ENCODE peak calls at places on chromosomes 12 and 14, in four cellular contexts. D is aorta, K is osteoblast, J is AG09309. C is an unnamed sample.

GRCh38 chr14:67270354-67270753 is 29.1 kb downstream of the PALS1 start:
- DNase-seq in D (no peak), K (no peak), J (no peak), C (no peak)

GRCh38 chr14:95948608-95949007 is 72.0 kb downstream of the TUNAR start:
- DNase-seq in D (no peak), J (no peak), K (no peak), C (no peak)

GRCh38 chr12:45468751-45469615 is 253.1 kb downstream of the ANO6 start:
- DNase-seq in K (no peak), J (no peak), D (no peak), C (no peak)

GRCh38 chr14:52735921-52736489 is 6.0 kb downstream of the STYX start:
- DNase-seq in K (no peak), J (no peak), D (no peak), C (no peak)

GRCh38 chr12:5561057-5561456 is 129.1 kb downstream of the NTF3 start:
- DNase-seq in K (peak), J (no peak), D (no peak), C (no peak)

GRCh38 chr14:103626150-103626850 is 2.7 kb upstream of the KLC1 start:
- DNase-seq in K (no peak), D (no peak), J (no peak), C (no peak)

GRCh38 chr14:106586098-106586704 is 1059.8 kb downstream of the TMEM121 start:
- DNase-seq in D (no peak), K (no peak), J (no peak), C (no peak)

GRCh38 chr14:68979722-68980552 is 835 bp upstream of the ACTN1 start:
- DNase-seq in D (peak), J (no peak), K (peak), C (peak)

GRCh38 chr14:29465095-29465494 is 462.6 kb downstream of the PRKD1 start:
- DNase-seq in D (no peak), K (no peak), J (no peak), C (no peak)

GRCh38 chr14:104096318-104096717 is 10.8 kb downstream of the ASPG start:
- DNase-seq in D (no peak), K (peak), J (no peak), C (no peak)

GRCh38 chr14:97218713-97219355 is 421.7 kb downstream of the VRK1 start:
- DNase-seq in J (no peak), D (no peak), K (peak), C (no peak)

DNA sequence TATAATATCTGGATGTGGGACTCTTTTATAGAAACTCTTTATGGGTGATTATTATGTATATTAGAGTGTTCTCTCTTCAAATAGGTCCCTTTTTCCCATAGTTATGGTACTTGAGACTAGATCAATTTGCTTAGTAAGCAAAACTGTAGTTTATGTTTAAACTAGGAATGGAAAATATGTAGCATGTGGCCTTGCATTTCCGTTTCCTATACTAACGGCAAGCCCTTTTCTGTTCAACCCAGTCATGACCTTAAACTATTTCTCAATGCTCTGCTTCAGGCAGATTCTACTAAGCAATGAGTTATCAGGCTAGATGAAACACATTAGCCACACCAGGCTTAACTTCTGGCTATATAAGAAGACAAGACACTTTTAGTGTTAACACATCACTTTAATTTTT is 84.6 kb downstream of the OTOGL start:
- DNase-seq in J (no peak), K (no peak), D (no peak), C (no peak)
- H3K4me3 ChIP-seq in J (no peak), K (no peak), D (no peak), C (no peak)

GRCh38 chr12:104680506-104680905 is 223.8 kb downstream of the CHST11 start:
- DNase-seq in D (no peak), J (no peak), K (no peak), C (no peak)

GRCh38 chr12:104683831-104684503 is 227.2 kb downstream of the CHST11 start:
- DNase-seq in K (no peak), D (no peak), J (no peak), C (no peak)

GRCh38 chr12:104684884-104685283 is 228.1 kb downstream of the CHST11 start:
- DNase-seq in J (peak), K (no peak), D (no peak), C (no peak)

GRCh38 chr12:104681012-104681690 is 224.4 kb downstream of the CHST11 start:
- DNase-seq in K (no peak), J (no peak), D (no peak), C (no peak)

DNA sequence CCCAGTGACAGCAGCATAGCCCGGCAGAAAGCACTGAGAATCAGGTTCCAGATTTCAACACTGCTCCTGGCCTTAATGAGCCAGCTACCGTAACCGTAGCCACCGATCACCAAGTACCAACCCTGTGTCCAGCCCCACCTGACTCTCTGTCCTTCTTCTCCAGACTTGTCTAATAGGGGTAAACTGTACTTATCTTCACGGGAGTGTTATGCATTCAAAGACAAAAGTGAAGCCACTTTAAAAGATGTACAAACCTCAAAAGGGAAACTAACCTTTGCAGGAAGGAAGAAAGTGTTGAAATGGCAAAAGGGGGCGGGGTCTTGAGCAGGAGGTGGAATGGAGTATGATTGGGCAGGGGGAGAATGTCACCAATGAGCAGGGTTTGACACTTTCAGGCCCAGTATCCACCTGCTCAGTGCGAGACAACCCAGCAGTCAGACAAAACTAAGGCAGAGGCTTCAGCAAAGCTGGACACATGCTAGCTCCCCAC is 226.1 kb downstream of the CHST11 start:
- DNase-seq in D (no peak), K (no peak), J (no peak), C (no peak)
- H3K4me3 ChIP-seq in D (no peak), K (no peak), J (no peak), C (no peak)

GRCh38 chr12:8912910-8913309 is 1.4 kb upstream of the PHC1 start:
- DNase-seq in D (no peak), K (peak), J (no peak), C (no peak)
- H3K4me3 ChIP-seq in D (no peak), K (peak), J (no peak), C (peak)

GRCh38 chr12:118358008-118358359 is 14.7 kb downstream of the TAOK3 start:
- DNase-seq in J (no peak), D (no peak), K (no peak), C (no peak)
- H3K4me3 ChIP-seq in J (no peak), D (no peak), K (no peak), C (no peak)

GRCh38 chr12:47808574-47809380 is 10.9 kb downstream of the HDAC7 start:
- DNase-seq in D (no peak), J (no peak), K (peak), C (no peak)
- H3K4me3 ChIP-seq in D (no peak), J (no peak), K (no peak), C (peak)